ENCODE peak calls at places on chromosome 16, in four cellular contexts. One of them, this sample, is unnamed. For H3K36me3, the result is how much of the 10 kb centered on the place peaks cover.

GRCh38 chr16:86367291-86368072 is 142.8 kb upstream of the FOXF1 start:
- DNase-seq in neuronal stem cell: no peak
- DNase-seq in Peyer's patch: no peak
- DNase-seq in thoracic aorta: no peak
- DNase-seq in this sample: no peak

GRCh38 chr16:87706278-87707000 is 59.3 kb downstream of the KLHDC4 start:
- DNase-seq in thoracic aorta: no peak
- DNase-seq in neuronal stem cell: no peak
- DNase-seq in Peyer's patch: no peak
- DNase-seq in this sample: no peak

GRCh38 chr16:69796285-69797118 is 34.4 kb downstream of the WWP2 start:
- DNase-seq in Peyer's patch: no peak
- DNase-seq in thoracic aorta: no peak
- DNase-seq in neuronal stem cell: peak
- DNase-seq in this sample: no peak

GRCh38 chr16:56882077-56882476 is 17.1 kb downstream of the SLC12A3 start:
- DNase-seq in Peyer's patch: no peak
- DNase-seq in thoracic aorta: no peak
- DNase-seq in neuronal stem cell: no peak
- DNase-seq in this sample: no peak

GRCh38 chr16:72256398-72257048 is 84.6 kb upstream of the PMFBP1 start:
- DNase-seq in thoracic aorta: no peak
- DNase-seq in Peyer's patch: no peak
- DNase-seq in neuronal stem cell: no peak
- DNase-seq in this sample: no peak

GRCh38 chr16:85681255-85681654 is 7.5 kb downstream of the GINS2 start:
- DNase-seq in Peyer's patch: no peak
- DNase-seq in thoracic aorta: no peak
- DNase-seq in neuronal stem cell: no peak
- DNase-seq in this sample: no peak

GRCh38 chr16:21566891-21567414 is 32.4 kb upstream of the METTL9 start:
- DNase-seq in thoracic aorta: no peak
- DNase-seq in Peyer's patch: no peak
- DNase-seq in neuronal stem cell: no peak
- DNase-seq in this sample: no peak

GRCh38 chr16:12899529-12900168 is 1.7 kb upstream of the SHISA9 start:
- DNase-seq in Peyer's patch: no peak
- DNase-seq in neuronal stem cell: no peak
- DNase-seq in thoracic aorta: no peak
- DNase-seq in this sample: no peak

GRCh38 chr16:75477680-75478473 is 13.4 kb upstream of the TMEM170A start:
- DNase-seq in neuronal stem cell: no peak
- DNase-seq in Peyer's patch: no peak
- DNase-seq in thoracic aorta: no peak
- DNase-seq in this sample: no peak

GRCh38 chr16:13895516-13895915 is 24.4 kb upstream of the ERCC4 start:
- DNase-seq in Peyer's patch: no peak
- DNase-seq in neuronal stem cell: no peak
- DNase-seq in thoracic aorta: no peak
- DNase-seq in this sample: no peak

GRCh38 chr16:83627996-83628395 is 179.8 kb upstream of the HSBP1 start:
- DNase-seq in Peyer's patch: no peak
- DNase-seq in thoracic aorta: no peak
- DNase-seq in neuronal stem cell: no peak
- DNase-seq in this sample: no peak

GRCh38 chr16:77409311-77409710 is 25.5 kb downstream of the ADAMTS18 start:
- DNase-seq in Peyer's patch: no peak
- DNase-seq in neuronal stem cell: no peak
- DNase-seq in thoracic aorta: no peak
- DNase-seq in this sample: no peak

GRCh38 chr16:82456683-82457082 is 170.1 kb upstream of the CDH13 start:
- DNase-seq in thoracic aorta: no peak
- DNase-seq in neuronal stem cell: peak
- DNase-seq in Peyer's patch: no peak
- DNase-seq in this sample: no peak

GRCh38 chr16:11852092-11852809 is 909 bp upstream of the RSL1D1 start:
- DNase-seq in thoracic aorta: no peak
- DNase-seq in neuronal stem cell: no peak
- DNase-seq in Peyer's patch: no peak
- DNase-seq in this sample: no peak

GRCh38 chr16:15553313-15554088 is 89.5 kb downstream of the MARF1 start:
- DNase-seq in neuronal stem cell: no peak
- DNase-seq in Peyer's patch: no peak
- DNase-seq in thoracic aorta: no peak
- DNase-seq in this sample: no peak

GRCh38 chr16:75097941-75098897 is 18.4 kb downstream of the LDHD start:
- DNase-seq in neuronal stem cell: no peak
- DNase-seq in thoracic aorta: no peak
- DNase-seq in Peyer's patch: no peak
- DNase-seq in this sample: no peak

GRCh38 chr16:24497405-24497804 is 42.0 kb upstream of the RBBP6 start:
- DNase-seq in thoracic aorta: no peak
- DNase-seq in Peyer's patch: no peak
- DNase-seq in neuronal stem cell: no peak
- DNase-seq in this sample: no peak

GRCh38 chr16:57740423-57741071 is 5.0 kb downstream of the KATNB1 start:
- DNase-seq in thoracic aorta: no peak
- DNase-seq in Peyer's patch: no peak
- DNase-seq in neuronal stem cell: no peak
- DNase-seq in this sample: no peak

GRCh38 chr16:88382491-88383400 is at the start of gene ZNF469:
- DNase-seq in neuronal stem cell: no peak
- DNase-seq in thoracic aorta: no peak
- DNase-seq in Peyer's patch: no peak
- DNase-seq in this sample: no peak

GRCh38 chr16:12002447-12003006 is 26.0 kb downstream of the SNX29 start:
- DNase-seq in Peyer's patch: no peak
- DNase-seq in thoracic aorta: no peak
- DNase-seq in neuronal stem cell: no peak
- DNase-seq in this sample: no peak

GRCh38 chr16:64251742-64252141 is 870.1 kb downstream of the CDH11 start:
- DNase-seq in Peyer's patch: no peak
- DNase-seq in thoracic aorta: no peak
- DNase-seq in neuronal stem cell: no peak
- DNase-seq in this sample: no peak

GRCh38 chr16:77700846-77701245 is 21.5 kb upstream of the NUDT7 start:
- DNase-seq in Peyer's patch: no peak
- DNase-seq in thoracic aorta: no peak
- DNase-seq in neuronal stem cell: no peak
- DNase-seq in this sample: no peak

GRCh38 chr16:7304932-7305331 is 27.7 kb upstream of the RBFOX1 start:
- DNase-seq in thoracic aorta: no peak
- DNase-seq in Peyer's patch: no peak
- DNase-seq in neuronal stem cell: no peak
- DNase-seq in this sample: no peak

GRCh38 chr16:4313563-4314531 is 2.0 kb upstream of the GLIS2 start:
- DNase-seq in neuronal stem cell: no peak
- DNase-seq in Peyer's patch: no peak
- DNase-seq in thoracic aorta: no peak
- DNase-seq in this sample: no peak

GRCh38 chr16:80167657-80168056 is 373.1 kb upstream of the DYNLRB2 start:
- DNase-seq in Peyer's patch: no peak
- DNase-seq in thoracic aorta: no peak
- DNase-seq in neuronal stem cell: no peak
- DNase-seq in this sample: no peak

GRCh38 chr16:80946481-80946880 is 60.2 kb downstream of the CMC2 start:
- DNase-seq in Peyer's patch: no peak
- DNase-seq in thoracic aorta: no peak
- DNase-seq in neuronal stem cell: no peak
- DNase-seq in this sample: peak

GRCh38 chr16:9874233-9874632 is 308.0 kb downstream of the GRIN2A start:
- DNase-seq in thoracic aorta: no peak
- DNase-seq in neuronal stem cell: no peak
- DNase-seq in Peyer's patch: no peak
- DNase-seq in this sample: no peak

GRCh38 chr16:87550510-87550961 is 51.8 kb upstream of the JPH3 start:
- DNase-seq in Peyer's patch: peak
- DNase-seq in neuronal stem cell: peak
- DNase-seq in thoracic aorta: no peak
- DNase-seq in this sample: no peak

GRCh38 chr16:87366288-87366687 is 17.3 kb downstream of the FBXO31 start:
- DNase-seq in thoracic aorta: no peak
- DNase-seq in Peyer's patch: no peak
- DNase-seq in neuronal stem cell: no peak
- DNase-seq in this sample: no peak

GRCh38 chr16:23132921-23133532 is 16.2 kb downstream of the USP31 start:
- DNase-seq in Peyer's patch: no peak
- DNase-seq in thoracic aorta: no peak
- DNase-seq in neuronal stem cell: no peak
- DNase-seq in this sample: no peak

GRCh38 chr16:52439171-52439701 is 107.7 kb downstream of the TOX3 start:
- DNase-seq in neuronal stem cell: no peak
- DNase-seq in thoracic aorta: no peak
- DNase-seq in Peyer's patch: no peak
- DNase-seq in this sample: no peak

DNA sequence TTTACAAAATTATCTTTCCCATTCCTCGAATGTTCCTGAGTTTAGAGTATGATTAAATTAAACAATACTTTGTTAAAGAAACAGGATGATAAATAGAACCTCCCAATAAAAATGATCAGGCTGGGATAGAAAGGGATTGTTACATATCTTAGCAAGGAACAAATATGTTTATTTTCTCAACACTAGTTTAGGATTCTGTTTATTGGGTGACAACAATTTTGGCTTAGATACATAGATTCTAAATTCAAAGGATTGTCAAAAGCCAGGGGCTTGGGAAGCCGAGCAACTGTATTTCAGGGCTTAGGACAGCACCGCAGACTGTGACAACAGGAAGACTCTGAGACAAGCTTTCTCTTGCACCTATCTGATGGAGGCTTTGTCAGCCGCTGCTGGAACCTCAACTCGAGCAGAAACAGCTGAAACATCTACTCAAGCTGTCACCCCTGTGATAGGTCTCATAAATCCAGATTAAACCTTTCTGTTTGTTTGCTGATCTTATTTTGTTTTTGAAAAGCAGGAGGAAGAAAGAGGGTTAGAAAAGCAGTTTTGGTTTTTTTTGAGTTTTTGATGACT is 562.8 kb upstream of the ZFHX3 start:
- DNase-seq in Peyer's patch: no peak
- DNase-seq in thoracic aorta: no peak
- DNase-seq in neuronal stem cell: no peak
- DNase-seq in this sample: no peak
- H3K27ac ChIP-seq in Peyer's patch: no peak
- H3K27ac ChIP-seq in thoracic aorta: no peak
- H3K27ac ChIP-seq in neuronal stem cell: no peak
- H3K27ac ChIP-seq in this sample: no peak

DNA sequence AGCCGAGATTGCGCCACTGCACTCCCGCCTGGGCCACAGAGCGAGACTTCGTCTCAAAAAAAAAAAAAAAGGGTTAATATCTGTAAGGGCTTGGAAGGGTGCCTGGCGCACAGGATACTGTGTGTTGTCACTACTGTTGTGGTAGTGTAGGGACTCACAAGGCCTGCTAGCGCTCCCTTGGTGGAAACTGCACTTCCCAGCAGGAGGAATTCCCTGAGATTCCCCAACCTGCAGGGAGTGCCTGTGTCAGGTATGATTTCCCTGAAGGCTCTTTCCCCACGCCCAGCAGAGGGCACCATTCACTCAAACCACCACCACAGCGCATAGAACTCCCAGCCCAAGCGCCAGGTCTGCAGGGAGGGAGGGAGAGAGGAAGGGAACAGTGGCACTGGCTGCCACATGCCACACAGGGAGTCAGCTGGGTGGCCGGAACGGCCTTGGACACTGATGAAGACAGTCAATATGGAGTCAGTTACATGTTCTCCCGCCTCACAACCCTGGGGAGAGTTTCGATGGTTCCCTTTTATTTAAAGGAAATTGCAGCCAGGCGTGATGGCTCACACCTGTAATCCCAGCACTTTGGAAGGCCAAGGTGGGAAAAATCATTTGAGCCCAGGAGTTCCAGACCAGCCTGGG is 32.7 kb upstream of the CDH1 start:
- DNase-seq in Peyer's patch: peak
- DNase-seq in thoracic aorta: no peak
- DNase-seq in neuronal stem cell: peak
- DNase-seq in this sample: peak
- H3K4me3 ChIP-seq in Peyer's patch: no peak
- H3K4me3 ChIP-seq in thoracic aorta: no peak
- H3K4me3 ChIP-seq in neuronal stem cell: no peak
- H3K4me3 ChIP-seq in this sample: no peak

DNA sequence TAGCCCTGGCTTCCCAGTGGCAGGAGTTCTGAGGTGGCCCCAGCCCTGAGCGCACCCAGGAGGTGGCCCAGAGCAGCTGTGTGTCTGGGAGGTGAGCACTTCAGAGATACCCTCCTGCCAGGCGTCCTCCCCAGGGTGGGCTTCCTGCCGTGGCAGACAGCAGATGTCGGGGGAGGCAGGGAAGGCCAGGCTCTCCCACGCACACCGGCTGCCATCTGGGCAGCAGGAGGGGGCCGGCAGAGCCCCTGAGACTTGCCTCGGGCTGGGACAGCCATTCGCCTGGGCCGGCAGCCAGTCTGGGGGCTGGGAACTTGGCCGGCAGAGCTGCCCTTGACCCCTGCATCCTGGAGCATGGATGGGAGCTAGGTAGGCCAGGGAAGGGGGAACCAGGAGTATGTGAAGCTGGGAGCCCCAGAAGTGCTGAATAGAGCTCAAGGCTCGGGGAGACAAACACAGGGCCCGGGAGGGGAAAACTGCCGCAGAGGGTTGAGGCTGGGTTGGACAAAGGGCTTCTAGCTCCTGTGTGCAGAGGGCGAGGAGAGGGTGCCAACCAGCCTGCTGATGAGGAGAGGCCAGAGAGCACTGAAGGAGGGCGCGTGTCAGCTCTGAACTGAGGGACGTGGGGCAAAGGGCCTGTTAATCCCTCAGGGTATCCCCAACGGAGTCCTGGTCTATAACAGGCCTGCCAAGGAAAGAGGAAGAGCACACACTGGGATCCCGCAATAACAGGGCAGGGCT is 151.1 kb downstream of the C16orf78 start:
- DNase-seq in thoracic aorta: no peak
- DNase-seq in neuronal stem cell: no peak
- DNase-seq in Peyer's patch: no peak
- DNase-seq in this sample: no peak
- H3K36me3 ChIP-seq in thoracic aorta: under half
- H3K36me3 ChIP-seq in neuronal stem cell: under half
- H3K36me3 ChIP-seq in Peyer's patch: under half
- H3K36me3 ChIP-seq in this sample: under half

DNA sequence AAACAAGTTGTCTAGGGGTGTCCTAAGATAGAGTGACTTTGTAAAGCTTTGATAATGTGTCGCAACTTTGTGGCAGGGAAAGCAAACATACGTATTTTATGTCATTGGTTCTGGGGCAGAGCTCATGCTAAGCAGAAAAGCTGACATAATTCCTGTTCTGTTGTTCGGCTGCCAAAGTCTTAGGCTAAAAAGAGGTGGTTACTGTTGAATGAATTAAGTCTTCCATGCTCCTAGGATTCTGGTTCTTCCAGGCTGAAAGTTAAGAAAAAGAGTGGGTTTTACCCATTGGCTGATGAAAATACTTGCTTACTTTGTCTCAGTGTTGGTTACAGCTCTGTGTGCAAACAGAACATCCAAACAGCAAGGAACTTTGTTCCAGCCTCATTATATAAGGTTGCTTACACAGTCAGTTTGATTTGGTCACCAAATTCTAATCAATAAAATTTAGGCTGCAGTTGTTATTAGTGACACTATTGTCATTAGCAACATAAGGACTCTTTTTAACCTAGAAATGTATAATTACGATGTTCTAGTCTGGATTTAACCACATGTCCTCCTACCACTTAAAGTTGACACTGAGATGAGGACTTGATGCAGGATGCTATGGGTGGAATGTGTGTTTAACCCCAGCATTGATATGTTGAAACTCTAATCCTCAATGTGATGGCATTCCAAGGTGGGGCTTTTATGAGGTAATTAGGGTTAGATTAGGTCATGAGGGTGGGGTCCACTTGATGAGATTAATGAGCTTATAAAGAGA is 114.0 kb upstream of the GOT2 start:
- DNase-seq in thoracic aorta: no peak
- DNase-seq in neuronal stem cell: no peak
- DNase-seq in Peyer's patch: no peak
- DNase-seq in this sample: no peak
- H3K27ac ChIP-seq in thoracic aorta: no peak
- H3K27ac ChIP-seq in neuronal stem cell: no peak
- H3K27ac ChIP-seq in Peyer's patch: no peak
- H3K27ac ChIP-seq in this sample: no peak